ENCODE peak calls at places on chromosomes 3 and 15, in four cellular contexts. F, Q, S and J are unnamed samples. For H3K36me3, the result is how much of the 10 kb centered on the place peaks cover.

GRCh38 chr15:61518191-61518950 is 289.3 kb upstream of the RORA start:
- DNase-seq in F (no peak), Q (no peak), S (no peak), J (no peak)

GRCh38 chr15:44715142-44715796 is 4.0 kb downstream of the B2M start:
- DNase-seq in F (no peak), Q (no peak), S (no peak), J (no peak)

GRCh38 chr3:155026999-155027591 is 53.0 kb upstream of the MME start:
- DNase-seq in F (no peak), Q (no peak), S (no peak), J (no peak)

GRCh38 chr3:11699083-11699427 is 55.3 kb upstream of the VGLL4 start:
- DNase-seq in F (no peak), Q (no peak), S (no peak), J (no peak)

GRCh38 chr15:63165166-63165859 is 8.0 kb upstream of the RPS27L start:
- DNase-seq in F (no peak), Q (no peak), S (no peak), J (peak)

GRCh38 chr3:147939425-147940196 is 530.4 kb downstream of the ZIC1 start:
- DNase-seq in F (no peak), Q (no peak), S (no peak), J (no peak)

GRCh38 chr3:139585820-139586219 is 46.3 kb upstream of the RBP1 start:
- DNase-seq in F (no peak), Q (no peak), S (no peak), J (no peak)

GRCh38 chr3:81808900-81809299 is 47.5 kb upstream of the GBE1 start:
- DNase-seq in F (no peak), Q (no peak), S (no peak), J (no peak)

GRCh38 chr15:26013946-26014345 is 150.8 kb upstream of the ATP10A start:
- DNase-seq in F (no peak), Q (no peak), S (no peak), J (no peak)

GRCh38 chr15:42392309-42393024 is 33.2 kb downstream of the CAPN3 start:
- DNase-seq in F (peak), Q (no peak), S (no peak), J (no peak)

GRCh38 chr3:116423945-116424344 is 21.3 kb downstream of the LSAMP start:
- DNase-seq in F (no peak), Q (no peak), S (no peak), J (no peak)

GRCh38 chr15:52283281-52283680 is 12.3 kb downstream of the MYO5C start:
- DNase-seq in F (no peak), Q (no peak), S (no peak), J (no peak)

GRCh38 chr3:46553154-46553553 is 12.9 kb downstream of the LRRC2 start:
- DNase-seq in F (no peak), Q (no peak), S (no peak), J (no peak)

GRCh38 chr3:59424268-59425010 is 374.6 kb upstream of the CFAP20DC start:
- DNase-seq in F (no peak), Q (no peak), S (no peak), J (peak)

GRCh38 chr3:72844436-72844999 is 3.7 kb downstream of the SHQ1 start:
- DNase-seq in F (no peak), Q (no peak), S (no peak), J (no peak)

GRCh38 chr15:25740438-25741252 is 122.5 kb downstream of the ATP10A start:
- DNase-seq in F (no peak), Q (no peak), S (no peak), J (peak)

GRCh38 chr3:58271901-58272501 is 34.0 kb upstream of the RPP14 start:
- DNase-seq in F (no peak), Q (no peak), S (no peak), J (peak)

GRCh38 chr3:142888484-142889262 is at the start of gene PCOLCE2:
- DNase-seq in F (no peak), Q (no peak), S (peak), J (no peak)

GRCh38 chr3:60979861-60980739 is 271.2 kb downstream of the FHIT start:
- DNase-seq in F (no peak), Q (no peak), S (no peak), J (no peak)

GRCh38 chr3:29335438-29335837 is 54.6 kb downstream of the RBMS3 start:
- DNase-seq in F (no peak), Q (no peak), S (peak), J (peak)

GRCh38 chr15:95676500-95676899 is 654.0 kb upstream of the NR2F2 start:
- DNase-seq in F (no peak), Q (no peak), S (no peak), J (no peak)

GRCh38 chr3:160447544-160447943 is 2.0 kb downstream of the TRIM59 start:
- DNase-seq in F (no peak), Q (no peak), S (no peak), J (no peak)

GRCh38 chr3:160446522-160447056 is 3.0 kb downstream of the TRIM59 start:
- DNase-seq in F (no peak), Q (no peak), S (no peak), J (no peak)

GRCh38 chr3:160448845-160449659 is 534 bp downstream of the TRIM59 start:
- DNase-seq in F (no peak), Q (no peak), S (no peak), J (no peak)

GRCh38 chr3:160444411-160444810 is 5.2 kb downstream of the TRIM59 start:
- DNase-seq in F (no peak), Q (no peak), S (no peak), J (no peak)

GRCh38 chr3:160445854-160446253 is 3.7 kb downstream of the TRIM59 start:
- DNase-seq in F (no peak), Q (no peak), S (no peak), J (no peak)
- H3K4me3 ChIP-seq in F (no peak), Q (no peak), S (no peak), J (no peak)

DNA sequence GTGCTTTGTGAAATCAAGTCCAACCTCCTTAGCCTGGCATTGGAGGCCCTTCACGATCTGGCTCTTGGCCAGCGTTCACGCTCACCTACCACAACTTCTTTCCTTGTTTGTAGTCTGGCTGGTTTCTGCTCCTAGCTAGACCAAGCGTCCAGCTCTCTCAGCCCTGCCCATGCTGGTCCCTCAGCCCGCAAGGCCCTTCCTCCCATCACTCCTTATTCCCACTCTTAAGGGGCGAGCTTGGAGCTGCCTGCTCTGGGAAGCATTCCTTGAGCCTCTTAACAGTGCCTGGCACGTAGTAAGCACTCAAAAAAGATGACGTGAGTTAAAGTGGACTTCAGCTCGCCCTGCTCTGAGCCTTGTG is 8.7 kb downstream of the SLC6A6 start:
- DNase-seq in F (no peak), Q (no peak), S (no peak), J (no peak)
- H3K36me3 ChIP-seq in F (under half), Q (under half), S (under half), J (half or more)

GRCh38 chr15:36879568-36880225 is 220.7 kb downstream of the MEIS2 start:
- DNase-seq in F (no peak), Q (no peak), S (no peak), J (no peak)

GRCh38 chr15:36878745-36879262 is 221.5 kb downstream of the MEIS2 start:
- DNase-seq in F (no peak), Q (no peak), S (no peak), J (no peak)

GRCh38 chr15:36880226-36880912 is 220.0 kb downstream of the MEIS2 start:
- DNase-seq in F (no peak), Q (no peak), S (no peak), J (no peak)

GRCh38 chr15:36877294-36877693 is 223.1 kb downstream of the MEIS2 start:
- DNase-seq in F (no peak), Q (no peak), S (no peak), J (no peak)

DNA sequence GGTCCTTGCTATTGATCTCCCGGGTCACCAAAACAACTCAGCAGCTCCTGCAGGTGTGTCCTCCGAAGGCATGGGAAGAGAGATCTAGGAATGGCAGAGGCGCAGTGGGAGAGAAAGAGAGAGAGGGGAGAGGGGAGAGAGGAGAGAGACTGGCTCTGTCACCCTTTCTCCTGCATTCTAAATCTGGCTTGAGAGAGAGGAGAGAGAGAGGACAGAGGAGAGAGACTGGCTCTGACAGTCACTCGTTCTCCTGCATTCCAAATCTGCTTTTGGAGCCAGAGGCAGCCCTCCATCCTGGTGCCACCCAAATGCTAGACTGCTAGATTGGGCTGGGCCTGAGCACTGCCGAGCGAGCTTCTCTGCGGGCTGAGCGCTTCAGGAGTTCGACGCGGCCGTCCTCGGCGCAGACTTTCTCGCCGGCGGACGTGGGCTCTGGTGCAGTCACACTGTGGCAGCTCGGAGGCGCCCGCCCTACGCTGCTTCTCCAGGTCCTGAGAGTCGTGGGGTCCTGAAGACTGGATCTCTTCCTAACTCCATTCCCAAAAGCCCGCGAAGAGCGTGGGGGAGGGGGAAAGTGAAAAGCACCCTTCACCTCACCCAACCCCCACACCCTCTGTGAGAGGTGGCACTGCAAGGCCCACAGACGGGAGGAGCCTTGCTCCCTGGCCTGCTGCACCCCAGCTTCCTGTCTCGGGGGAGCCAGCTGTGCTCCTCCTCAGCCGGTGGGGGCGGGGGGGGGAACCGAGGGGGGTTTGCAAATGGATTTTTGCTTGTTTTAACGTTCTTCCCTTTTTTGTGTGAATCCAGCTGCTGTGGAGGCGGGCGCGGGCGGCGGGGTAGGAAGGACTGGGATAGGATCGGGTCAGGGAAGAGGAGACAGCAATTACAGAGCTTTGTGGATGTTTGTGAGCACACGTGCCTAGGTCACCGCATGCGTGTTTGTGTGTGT is 222.3 kb downstream of the MEIS2 start:
- DNase-seq in F (no peak), Q (no peak), S (no peak), J (no peak)
- H3K4me3 ChIP-seq in F (no peak), Q (peak), S (peak), J (no peak)

GRCh38 chr3:184323696-184324095 is 9.3 kb downstream of the EIF4G1 start:
- DNase-seq in F (no peak), Q (no peak), S (no peak), J (no peak)
- H3K36me3 ChIP-seq in F (half or more), Q (half or more), S (half or more), J (half or more)

GRCh38 chr3:175308105-175308504 is 449.0 kb downstream of the NAALADL2 start:
- DNase-seq in F (no peak), Q (no peak), S (no peak), J (no peak)
- H3K4me3 ChIP-seq in F (no peak), Q (no peak), S (no peak), J (no peak)

DNA sequence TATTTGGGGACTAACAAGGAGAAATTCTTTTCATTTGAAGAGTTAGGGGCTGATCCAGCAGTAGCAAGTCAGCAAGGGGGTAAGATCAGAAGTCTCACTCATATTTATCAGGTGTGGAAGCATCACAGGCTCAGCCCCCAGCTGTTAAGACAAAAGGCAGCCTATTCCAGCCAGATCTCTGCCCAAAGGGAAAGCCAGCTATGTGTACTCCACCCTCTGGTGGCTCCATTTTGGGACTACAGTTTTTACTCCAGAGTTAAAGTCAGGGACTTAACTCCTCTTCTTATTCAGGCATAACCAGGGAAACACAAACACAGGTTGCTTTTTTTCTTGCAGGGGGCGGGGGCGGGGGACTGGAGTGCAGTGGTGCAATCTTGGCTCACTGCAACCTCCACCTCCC is 19.2 kb downstream of the UBP1 start:
- DNase-seq in F (no peak), Q (no peak), S (no peak), J (no peak)
- H3K36me3 ChIP-seq in F (under half), Q (under half), S (under half), J (half or more)

GRCh38 chr15:98853593-98854420 is 153.8 kb downstream of the PGPEP1L start:
- DNase-seq in F (no peak), Q (no peak), S (no peak), J (no peak)
- H3K4me3 ChIP-seq in F (no peak), Q (peak), S (peak), J (no peak)

DNA sequence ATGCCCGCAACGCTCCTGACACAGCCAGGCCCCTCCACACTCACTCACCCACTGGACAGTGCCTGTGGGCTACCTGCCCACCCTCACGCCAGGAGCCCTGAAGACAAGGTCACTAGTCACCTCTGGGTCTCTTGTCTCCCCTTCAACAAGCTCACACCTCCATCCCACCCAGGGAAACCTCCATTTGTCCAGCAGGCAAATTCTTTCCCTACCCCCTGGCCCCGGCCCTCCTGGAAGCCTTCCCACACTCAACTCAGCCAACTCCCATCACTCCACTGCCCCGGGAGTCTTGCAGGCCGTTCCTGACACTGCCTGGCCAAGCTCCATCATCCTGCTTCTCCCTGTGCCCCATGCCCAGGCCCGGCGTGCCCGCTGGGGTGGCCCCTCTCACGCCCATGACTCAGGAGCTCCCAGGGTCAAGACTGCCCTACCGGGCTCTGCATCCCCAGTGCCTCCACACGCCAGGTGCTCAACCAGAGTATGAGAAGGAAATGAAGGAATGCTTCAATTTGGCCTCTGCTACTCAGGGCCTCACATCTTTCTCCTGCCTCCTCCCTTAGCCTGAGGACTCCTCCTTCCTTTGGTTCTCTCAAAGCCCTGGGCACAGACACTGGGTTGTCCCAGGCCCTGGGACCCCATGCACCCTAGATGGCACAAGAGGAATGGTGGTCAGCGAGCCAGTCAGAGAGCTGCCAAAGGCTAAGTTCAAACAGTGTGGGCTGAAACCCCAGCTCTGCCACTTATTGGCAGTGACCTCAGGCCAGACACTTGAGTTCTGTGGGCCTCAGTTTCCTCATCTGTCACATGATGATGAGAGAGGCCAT is 88.6 kb downstream of the SEC22A start:
- DNase-seq in F (no peak), Q (no peak), S (peak), J (no peak)
- H3K36me3 ChIP-seq in F (under half), Q (under half), S (half or more), J (under half)

GRCh38 chr15:73600413-73601050 is 32.7 kb downstream of the NPTN start:
- DNase-seq in F (no peak), Q (no peak), S (no peak), J (no peak)

GRCh38 chr15:73602444-73602843 is 30.7 kb downstream of the NPTN start:
- DNase-seq in F (no peak), Q (no peak), S (no peak), J (no peak)

GRCh38 chr15:73602992-73603391 is 30.2 kb downstream of the NPTN start:
- DNase-seq in F (no peak), Q (no peak), S (no peak), J (no peak)

GRCh38 chr15:73599934-73600333 is 33.3 kb downstream of the NPTN start:
- DNase-seq in F (no peak), Q (no peak), S (no peak), J (peak)

DNA sequence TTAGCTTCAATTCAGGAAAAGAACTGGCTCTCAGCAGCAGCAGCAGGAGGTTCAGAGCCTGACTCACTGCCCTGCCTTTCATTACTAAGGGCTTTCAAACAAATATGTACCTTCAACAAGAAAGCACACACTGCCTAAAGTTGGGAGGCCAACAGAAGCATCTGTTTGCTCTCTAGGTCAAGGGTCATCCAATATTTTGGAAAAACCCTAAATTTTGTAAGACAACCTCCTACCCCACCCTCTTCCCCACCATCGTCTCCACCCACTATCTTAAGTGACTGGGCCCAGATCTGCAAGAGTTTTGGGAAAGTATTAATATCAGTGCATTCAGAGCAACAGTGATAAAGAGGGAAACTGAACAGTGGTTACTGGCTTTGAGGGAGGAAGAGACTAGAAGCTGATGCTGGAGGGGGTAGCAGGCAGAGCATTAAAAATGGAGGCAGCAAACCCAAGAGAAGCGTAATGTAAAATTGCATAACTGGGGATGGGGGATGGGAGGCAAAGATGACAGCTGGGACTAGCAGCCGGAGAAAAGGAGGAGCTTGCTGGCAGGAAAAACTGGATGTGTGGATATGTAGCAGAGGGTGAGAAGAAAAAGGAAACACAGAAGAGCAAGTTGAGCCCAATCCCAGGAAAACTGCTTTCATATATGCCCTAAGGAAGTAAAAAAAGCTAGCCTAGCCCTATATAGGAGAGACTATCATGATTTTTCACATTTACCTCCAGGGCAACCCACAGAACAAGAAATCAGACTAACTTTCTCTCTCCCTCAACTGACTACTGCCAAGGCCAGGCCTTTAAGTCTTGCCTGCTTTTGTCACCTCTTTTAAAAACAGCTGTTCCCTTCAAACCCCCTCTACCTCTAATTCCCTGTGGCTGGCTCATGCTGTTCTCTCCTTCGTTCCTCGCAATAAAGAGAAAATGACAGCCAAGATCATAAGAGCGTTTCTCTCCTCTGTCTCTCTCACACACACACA is 31.5 kb downstream of the NPTN start:
- DNase-seq in F (peak), Q (no peak), S (no peak), J (no peak)
- H3K4me3 ChIP-seq in F (peak), Q (peak), S (no peak), J (no peak)

GRCh38 chr3:51937611-51938450 is 3.9 kb downstream of the RRP9 start:
- DNase-seq in F (no peak), Q (no peak), S (peak), J (no peak)
- H3K36me3 ChIP-seq in F (under half), Q (under half), S (half or more), J (half or more)